ENCODE peak calls at places on chromosomes 16 and 17, in eight cellular contexts. U is NCI-H1048; F is stimulated activated CD4-positive, alpha-beta T cell treated with anti-CD3 and anti-CD28 coated beads, Interleukin-1b, Interleukin-23, amount 100 ng/mL, for 1 hour; C is NCI-H226; L is EH; H is RPMI7951; X is activated T-cell treated with anti-CD3 and anti-CD28 coated beads, Interleukin-2, amount 50 U/mL, for 4 hours; S is globus pallidus. Z is an unnamed sample.

GRCh38 chr16:966035-966434 is 4.7 kb downstream of the LMF1 start:
- DNase-seq in U (no peak), F (no peak), C (no peak), L (no peak), H (no peak), X (no peak), S (no peak), Z (no peak)

GRCh38 chr16:10940501-10941079 is 1.7 kb downstream of the DEXI start:
- DNase-seq in U (no peak), F (no peak), C (no peak), L (no peak), H (no peak), X (no peak), S (no peak), Z (no peak)

GRCh38 chr17:32355649-32356377 is 5.9 kb downstream of the ZNF207 start:
- DNase-seq in U (no peak), F (no peak), C (no peak), L (no peak), H (no peak), X (no peak), S (no peak), Z (no peak)

GRCh38 chr16:56848955-56849689 is 15.9 kb upstream of the SLC12A3 start:
- DNase-seq in U (no peak), F (no peak), C (peak), L (peak), H (peak), X (no peak), S (no peak), Z (no peak)

GRCh38 chr16:85395207-85395912 is 217.8 kb upstream of the GSE1 start:
- DNase-seq in U (no peak), F (no peak), C (peak), L (peak), H (peak), X (no peak), S (no peak), Z (peak)

GRCh38 chr17:30256756-30257506 is 21.4 kb upstream of the SLC6A4 start:
- DNase-seq in U (no peak), F (no peak), C (peak), L (peak), H (no peak), X (no peak), S (no peak), Z (no peak)

GRCh38 chr16:81237942-81238295 is 570 bp upstream of the BCO1 start:
- DNase-seq in U (no peak), F (no peak), C (no peak), L (no peak), H (no peak), X (no peak), S (no peak), Z (no peak)

GRCh38 chr16:58028541-58029070 is 3.1 kb downstream of the MMP15 start:
- DNase-seq in U (no peak), F (no peak), C (no peak), L (peak), H (peak), X (no peak), S (no peak), Z (no peak)

GRCh38 chr17:76276069-76276431 is 10.9 kb downstream of the UBALD2 start:
- DNase-seq in U (no peak), F (no peak), C (no peak), L (no peak), H (no peak), X (no peak), S (no peak), Z (no peak)

GRCh38 chr16:16109453-16110110 is 113.7 kb downstream of the ABCC6 start:
- DNase-seq in U (no peak), F (no peak), C (no peak), L (no peak), H (no peak), X (no peak), S (no peak), Z (no peak)

GRCh38 chr17:64240261-64240740 is 22.8 kb downstream of the TEX2 start:
- DNase-seq in U (no peak), F (no peak), C (no peak), L (peak), H (peak), X (no peak), S (no peak), Z (no peak)

GRCh38 chr16:68091604-68092261 is 6.6 kb downstream of the NFATC3 start:
- DNase-seq in U (no peak), F (no peak), C (peak), L (peak), H (peak), X (no peak), S (no peak), Z (no peak)

GRCh38 chr17:38415250-38416194 is 12.7 kb upstream of the ARHGAP23 start:
- DNase-seq in U (no peak), F (no peak), C (peak), L (peak), H (no peak), X (no peak), S (peak), Z (no peak)

GRCh38 chr17:51372345-51373004 is 112.1 kb downstream of the UTP18 start:
- DNase-seq in U (no peak), F (no peak), C (peak), L (peak), H (peak), X (no peak), S (peak), Z (peak)

GRCh38 chr16:30937692-30938091 is 11.2 kb upstream of the ORAI3 start:
- DNase-seq in U (no peak), F (no peak), C (no peak), L (no peak), H (no peak), X (no peak), S (no peak), Z (no peak)

GRCh38 chr16:85274924-85275323 is 162.7 kb upstream of the CIBAR2 start:
- DNase-seq in U (no peak), F (no peak), C (no peak), L (no peak), H (no peak), X (no peak), S (no peak), Z (no peak)

GRCh38 chr16:28587386-28587785 is 9.5 kb downstream of the SULT1A2 start:
- DNase-seq in U (no peak), F (no peak), C (peak), L (peak), H (peak), X (no peak), S (no peak), Z (no peak)

GRCh38 chr16:50988441-50988840 is 162.6 kb downstream of the SALL1 start:
- DNase-seq in U (no peak), F (no peak), C (no peak), L (no peak), H (no peak), X (no peak), S (no peak), Z (no peak)

GRCh38 chr17:68391561-68392268 is 65.6 kb downstream of the WIPI1 start:
- DNase-seq in U (no peak), F (no peak), C (no peak), L (no peak), H (no peak), X (no peak), S (no peak), Z (no peak)

GRCh38 chr17:17837380-17837821 is 615 bp upstream of the SREBF1 start:
- DNase-seq in U (no peak), F (no peak), C (peak), L (peak), H (peak), X (no peak), S (no peak), Z (no peak)

GRCh38 chr17:47999612-48000011 is 28.7 kb downstream of the CDK5RAP3 start:
- DNase-seq in U (no peak), F (no peak), C (no peak), L (peak), H (no peak), X (no peak), S (no peak), Z (no peak)

GRCh38 chr17:59783221-59784016 is 76.0 kb downstream of the VMP1 start:
- DNase-seq in U (no peak), F (no peak), C (peak), L (peak), H (peak), X (no peak), S (no peak), Z (peak)

GRCh38 chr17:80938556-80938955 is 53.1 kb upstream of the CHMP6 start:
- DNase-seq in U (no peak), F (no peak), C (no peak), L (no peak), H (no peak), X (no peak), S (peak), Z (peak)

GRCh38 chr16:55476625-55477533 is 2.1 kb upstream of the MMP2 start:
- DNase-seq in U (no peak), F (no peak), C (no peak), L (peak), H (peak), X (no peak), S (no peak), Z (no peak)

GRCh38 chr17:29205047-29205446 is 24.8 kb upstream of the MYO18A start:
- DNase-seq in U (no peak), F (no peak), C (peak), L (no peak), H (no peak), X (no peak), S (no peak), Z (peak)

GRCh38 chr17:13311301-13311700 is 290.4 kb downstream of the HS3ST3A1 start:
- DNase-seq in U (no peak), F (no peak), C (no peak), L (peak), H (peak), X (no peak), S (peak), Z (peak)

GRCh38 chr17:40473573-40474365 is 27.7 kb downstream of the TNS4 start:
- DNase-seq in U (no peak), F (no peak), C (no peak), L (no peak), H (no peak), X (no peak), S (no peak), Z (no peak)

GRCh38 chr17:7393613-7394451 is 493 bp downstream of the PLSCR3 start:
- DNase-seq in U (no peak), F (peak), C (peak), L (peak), H (peak), X (peak), S (no peak), Z (no peak)

GRCh38 chr16:58636474-58636873 is 6.8 kb upstream of the CNOT1 start:
- DNase-seq in U (no peak), F (no peak), C (no peak), L (no peak), H (no peak), X (no peak), S (no peak), Z (no peak)

GRCh38 chr16:30063893-30064745 is 1.4 kb upstream of the ALDOA start:
- DNase-seq in U (no peak), F (no peak), C (no peak), L (peak), H (no peak), X (peak), S (peak), Z (peak)

GRCh38 chr17:70134777-70135176 is 34.6 kb upstream of the KCNJ2 start:
- DNase-seq in U (no peak), F (no peak), C (no peak), L (no peak), H (no peak), X (no peak), S (no peak), Z (no peak)

GRCh38 chr16:65713409-65713808 is 591.5 kb upstream of the CDH11 start:
- DNase-seq in U (no peak), F (no peak), C (no peak), L (no peak), H (no peak), X (no peak), S (no peak), Z (no peak)

GRCh38 chr17:72467841-72468653 is 347.2 kb downstream of the SOX9 start:
- DNase-seq in U (no peak), F (no peak), C (no peak), L (peak), H (peak), X (no peak), S (no peak), Z (no peak)

GRCh38 chr17:32827227-32827626 is 49.7 kb downstream of the MYO1D start:
- DNase-seq in U (no peak), F (no peak), C (no peak), L (no peak), H (no peak), X (no peak), S (no peak), Z (no peak)

GRCh38 chr16:84862804-84863484 is 43.2 kb downstream of the CRISPLD2 start:
- DNase-seq in U (no peak), F (no peak), C (no peak), L (no peak), H (no peak), X (no peak), S (no peak), Z (no peak)

Z was measured in pons.